ENCODE peak calls at places on chromosomes 16 and 17, in four cellular contexts. One of them, this sample, is unnamed.

GRCh38 chr17:76427457-76428231 is 25.3 kb downstream of the UBE2O start:
- DNase-seq in glutamatergic neuron: no peak
- DNase-seq in AG10803: peak; percentile 72
- DNase-seq in HFFc6: peak; percentile 29
- DNase-seq in this sample: no peak

GRCh38 chr17:36742267-36743000 is 141.1 kb downstream of the MRM1 start:
- DNase-seq in glutamatergic neuron: no peak
- DNase-seq in AG10803: no peak
- DNase-seq in HFFc6: no peak
- DNase-seq in this sample: no peak

GRCh38 chr17:42908872-42909700 is 8.5 kb downstream of the G6PC1 start:
- DNase-seq in glutamatergic neuron: no peak
- DNase-seq in AG10803: no peak
- DNase-seq in HFFc6: no peak
- DNase-seq in this sample: no peak

GRCh38 chr17:78616946-78617345 is 39.8 kb upstream of the DNAH17 start:
- DNase-seq in glutamatergic neuron: no peak
- DNase-seq in AG10803: no peak
- DNase-seq in HFFc6: no peak
- DNase-seq in this sample: no peak

GRCh38 chr17:74807925-74808324 is 31.8 kb upstream of the NAT9 start:
- DNase-seq in glutamatergic neuron: no peak
- DNase-seq in AG10803: no peak
- DNase-seq in HFFc6: no peak
- DNase-seq in this sample: no peak

GRCh38 chr17:77884967-77885641 is 73.4 kb upstream of the TNRC6C start:
- DNase-seq in glutamatergic neuron: no peak
- DNase-seq in AG10803: no peak
- DNase-seq in HFFc6: no peak
- DNase-seq in this sample: no peak

GRCh38 chr17:61157246-61157887 is 242.3 kb upstream of the TBX2 start:
- DNase-seq in glutamatergic neuron: no peak
- DNase-seq in AG10803: peak; percentile 44
- DNase-seq in HFFc6: peak; percentile 38
- DNase-seq in this sample: peak; percentile 10

GRCh38 chr16:31452631-31453106 is 6.6 kb upstream of the ARMC5 start:
- DNase-seq in glutamatergic neuron: no peak
- DNase-seq in AG10803: peak; percentile 96
- DNase-seq in HFFc6: peak; percentile 94
- DNase-seq in this sample: no peak

GRCh38 chr17:4375039-4375748 is 8.7 kb upstream of the UBE2G1 start:
- DNase-seq in glutamatergic neuron: no peak
- DNase-seq in AG10803: no peak
- DNase-seq in HFFc6: no peak
- DNase-seq in this sample: no peak

GRCh38 chr16:68458101-68458500 is 9.8 kb upstream of the SMPD3 start:
- DNase-seq in glutamatergic neuron: no peak
- DNase-seq in AG10803: no peak
- DNase-seq in HFFc6: no peak
- DNase-seq in this sample: no peak

GRCh38 chr16:27314161-27314723 is 468 bp downstream of the IL4R start:
- DNase-seq in glutamatergic neuron: peak; percentile 33
- DNase-seq in AG10803: peak; percentile 87
- DNase-seq in HFFc6: peak; percentile 87
- DNase-seq in this sample: no peak

GRCh38 chr16:80620656-80621605 is 80.1 kb downstream of the DYNLRB2 start:
- DNase-seq in glutamatergic neuron: peak; percentile 32
- DNase-seq in AG10803: no peak
- DNase-seq in HFFc6: peak; percentile 52
- DNase-seq in this sample: no peak

GRCh38 chr17:72592242-72592966 is 471.6 kb downstream of the SOX9 start:
- DNase-seq in glutamatergic neuron: peak; percentile 89
- DNase-seq in AG10803: peak; percentile 81
- DNase-seq in HFFc6: peak; percentile 71
- DNase-seq in this sample: peak; percentile 84

GRCh38 chr16:48136547-48137360 is 19.0 kb downstream of the ABCC12 start:
- DNase-seq in glutamatergic neuron: no peak
- DNase-seq in AG10803: peak; percentile 19
- DNase-seq in HFFc6: no peak
- DNase-seq in this sample: no peak

GRCh38 chr17:73203788-73204479 is 11.1 kb downstream of the COG1 start:
- DNase-seq in glutamatergic neuron: no peak
- DNase-seq in AG10803: no peak
- DNase-seq in HFFc6: no peak
- DNase-seq in this sample: no peak

GRCh38 chr17:37725601-37726146 is 19.2 kb downstream of the HNF1B start:
- DNase-seq in glutamatergic neuron: no peak
- DNase-seq in AG10803: no peak
- DNase-seq in HFFc6: no peak
- DNase-seq in this sample: no peak

GRCh38 chr16:77531741-77532140 is 96.9 kb upstream of the ADAMTS18 start:
- DNase-seq in glutamatergic neuron: no peak
- DNase-seq in AG10803: peak; percentile 96
- DNase-seq in HFFc6: no peak
- DNase-seq in this sample: no peak

GRCh38 chr16:66961065-66961744 is at the start of gene CES3:
- DNase-seq in glutamatergic neuron: peak; percentile 89
- DNase-seq in AG10803: peak; percentile 60
- DNase-seq in HFFc6: peak; percentile 63
- DNase-seq in this sample: peak; percentile 83

GRCh38 chr17:58210922-58211321 is 8.1 kb downstream of the MKS1 start:
- DNase-seq in glutamatergic neuron: no peak
- DNase-seq in AG10803: no peak
- DNase-seq in HFFc6: no peak
- DNase-seq in this sample: no peak
- TF ChIP-seq CTCF in glutamatergic neuron: peak; percentile 25
- TF ChIP-seq CTCF in AG10803: no peak
- TF ChIP-seq CTCF in HFFc6: peak; percentile 61
- TF ChIP-seq CTCF in this sample: no peak

DNA sequence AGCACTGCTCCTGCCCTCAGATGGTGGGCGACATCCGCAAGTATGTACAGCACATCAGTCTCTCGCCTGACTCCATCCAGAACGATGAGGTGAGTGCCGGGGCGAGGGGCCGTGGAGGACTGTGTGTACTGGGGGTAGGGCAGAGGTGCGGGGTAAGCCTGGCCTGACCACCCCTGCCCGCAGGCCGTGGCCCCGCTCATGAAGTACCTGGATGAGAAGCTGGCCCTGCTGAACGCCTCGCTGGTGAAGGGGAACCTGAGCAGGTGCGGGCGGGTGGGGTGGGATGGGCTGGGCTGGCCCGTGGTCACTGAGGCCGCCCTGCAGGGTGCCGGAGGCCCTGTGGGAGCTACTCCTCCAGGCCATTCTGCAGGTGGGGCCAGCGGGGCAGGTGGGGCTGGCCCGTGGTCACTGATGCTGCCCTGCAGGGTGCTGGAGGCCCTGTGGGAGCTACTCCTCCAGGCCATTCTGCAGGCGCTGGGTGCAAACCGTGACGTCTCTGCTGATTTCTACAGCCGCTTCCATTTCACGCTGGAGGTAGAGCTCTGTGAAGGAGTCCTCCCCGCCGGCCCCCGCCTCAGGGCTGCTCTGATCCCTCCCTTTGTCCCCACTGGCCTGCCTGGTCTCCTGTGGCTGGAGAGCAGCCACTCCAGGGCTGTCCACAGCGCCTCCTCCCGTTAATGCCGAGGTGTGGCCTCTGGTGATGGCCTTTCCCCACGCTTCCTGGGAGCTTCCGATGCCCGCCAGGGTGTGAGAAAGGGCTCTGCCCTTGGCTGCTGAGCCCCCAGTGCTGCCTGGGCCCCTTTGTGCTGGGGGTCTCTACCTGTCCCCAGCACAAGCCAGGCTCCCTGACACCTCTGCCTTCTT is 5.0 kb downstream of the TSR3 start:
- DNase-seq in glutamatergic neuron: no peak
- DNase-seq in AG10803: no peak
- DNase-seq in HFFc6: no peak
- DNase-seq in this sample: no peak
- TF ChIP-seq CTCF in glutamatergic neuron: no peak
- TF ChIP-seq CTCF in AG10803: no peak
- TF ChIP-seq CTCF in HFFc6: peak; percentile 49
- TF ChIP-seq CTCF in this sample: no peak

DNA sequence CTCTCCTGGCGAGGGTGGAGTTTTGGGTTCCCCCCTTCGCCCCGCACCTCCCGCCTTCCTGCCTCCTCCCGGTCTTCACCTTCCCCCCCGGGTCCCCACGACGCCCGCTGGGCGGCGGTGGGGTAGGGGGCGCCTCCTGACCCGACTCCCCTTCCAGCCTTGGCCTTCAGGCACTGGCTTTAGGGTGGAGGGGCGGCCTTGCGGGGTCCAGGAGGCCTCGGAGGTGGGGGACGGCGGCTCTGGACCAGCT is 2.4 kb downstream of the SLC16A3 start:
- DNase-seq in glutamatergic neuron: no peak
- DNase-seq in AG10803: no peak
- DNase-seq in HFFc6: no peak
- DNase-seq in this sample: no peak
- TF ChIP-seq CTCF in glutamatergic neuron: peak; percentile 48
- TF ChIP-seq CTCF in AG10803: no peak
- TF ChIP-seq CTCF in HFFc6: no peak
- TF ChIP-seq CTCF in this sample: no peak

GRCh38 chr16:51146256-51146924 is 4.7 kb downstream of the SALL1 start:
- DNase-seq in glutamatergic neuron: no peak
- DNase-seq in AG10803: peak; percentile 56
- DNase-seq in HFFc6: peak; percentile 47
- DNase-seq in this sample: no peak
- TF ChIP-seq CTCF in glutamatergic neuron: peak; percentile 23
- TF ChIP-seq CTCF in AG10803: peak; percentile 70
- TF ChIP-seq CTCF in HFFc6: peak; percentile 76
- TF ChIP-seq CTCF in this sample: peak; percentile 27

GRCh38 chr16:15464401-15465186 is 30.2 kb downstream of the BMERB1 start:
- DNase-seq in glutamatergic neuron: no peak
- DNase-seq in AG10803: peak; percentile 25
- DNase-seq in HFFc6: no peak
- DNase-seq in this sample: no peak

GRCh38 chr16:15461376-15461775 is 27.0 kb downstream of the BMERB1 start:
- DNase-seq in glutamatergic neuron: no peak
- DNase-seq in AG10803: no peak
- DNase-seq in HFFc6: no peak
- DNase-seq in this sample: no peak

GRCh38 chr16:15466131-15466530 is 31.7 kb downstream of the BMERB1 start:
- DNase-seq in glutamatergic neuron: no peak
- DNase-seq in AG10803: no peak
- DNase-seq in HFFc6: no peak
- DNase-seq in this sample: no peak

DNA sequence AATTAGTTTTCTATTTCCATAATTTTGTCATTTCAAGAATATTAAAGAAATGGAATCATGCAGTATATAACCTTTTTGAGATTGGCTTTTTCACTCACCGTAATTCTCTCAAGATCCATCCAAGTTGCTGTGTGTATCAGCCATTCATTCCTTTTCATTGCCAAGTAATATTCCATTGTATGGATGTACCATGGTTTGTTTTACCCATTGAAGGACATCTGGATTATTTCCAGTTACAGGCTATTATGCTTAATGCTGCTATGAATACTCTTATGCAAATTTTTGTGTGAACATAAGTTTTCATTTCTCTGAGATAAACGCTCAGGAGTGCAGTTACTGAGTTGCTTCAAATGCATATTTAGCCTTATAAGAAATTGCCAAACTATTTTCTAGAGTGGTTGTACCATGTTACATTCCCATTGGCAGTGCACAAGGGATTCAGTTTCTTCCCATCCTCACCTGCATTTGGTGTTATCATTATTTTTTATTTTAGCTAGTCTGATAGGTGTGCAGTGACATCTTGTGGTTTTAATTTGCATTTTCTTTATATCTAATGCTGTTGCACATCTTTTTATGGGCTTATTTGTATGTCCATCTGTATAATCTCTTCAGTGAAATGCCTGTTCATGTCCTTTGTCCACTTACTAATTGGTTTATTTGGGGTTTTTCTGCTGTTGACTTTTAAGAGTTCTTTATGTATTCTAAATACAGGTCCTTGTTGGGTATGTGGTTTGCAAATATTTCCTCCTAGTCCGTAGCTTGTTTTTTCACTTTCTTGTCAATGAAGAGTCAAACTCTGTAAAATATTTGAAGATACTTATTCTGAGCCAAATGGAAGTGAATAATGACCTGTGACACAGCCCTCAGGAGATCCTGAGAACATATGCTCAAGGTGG is 32.7 kb downstream of the BMERB1 start:
- DNase-seq in glutamatergic neuron: no peak
- DNase-seq in AG10803: no peak
- DNase-seq in HFFc6: peak; percentile 1
- DNase-seq in this sample: no peak
- TF ChIP-seq CTCF in glutamatergic neuron: no peak
- TF ChIP-seq CTCF in AG10803: peak; percentile 36
- TF ChIP-seq CTCF in HFFc6: peak; percentile 70
- TF ChIP-seq CTCF in this sample: no peak

DNA sequence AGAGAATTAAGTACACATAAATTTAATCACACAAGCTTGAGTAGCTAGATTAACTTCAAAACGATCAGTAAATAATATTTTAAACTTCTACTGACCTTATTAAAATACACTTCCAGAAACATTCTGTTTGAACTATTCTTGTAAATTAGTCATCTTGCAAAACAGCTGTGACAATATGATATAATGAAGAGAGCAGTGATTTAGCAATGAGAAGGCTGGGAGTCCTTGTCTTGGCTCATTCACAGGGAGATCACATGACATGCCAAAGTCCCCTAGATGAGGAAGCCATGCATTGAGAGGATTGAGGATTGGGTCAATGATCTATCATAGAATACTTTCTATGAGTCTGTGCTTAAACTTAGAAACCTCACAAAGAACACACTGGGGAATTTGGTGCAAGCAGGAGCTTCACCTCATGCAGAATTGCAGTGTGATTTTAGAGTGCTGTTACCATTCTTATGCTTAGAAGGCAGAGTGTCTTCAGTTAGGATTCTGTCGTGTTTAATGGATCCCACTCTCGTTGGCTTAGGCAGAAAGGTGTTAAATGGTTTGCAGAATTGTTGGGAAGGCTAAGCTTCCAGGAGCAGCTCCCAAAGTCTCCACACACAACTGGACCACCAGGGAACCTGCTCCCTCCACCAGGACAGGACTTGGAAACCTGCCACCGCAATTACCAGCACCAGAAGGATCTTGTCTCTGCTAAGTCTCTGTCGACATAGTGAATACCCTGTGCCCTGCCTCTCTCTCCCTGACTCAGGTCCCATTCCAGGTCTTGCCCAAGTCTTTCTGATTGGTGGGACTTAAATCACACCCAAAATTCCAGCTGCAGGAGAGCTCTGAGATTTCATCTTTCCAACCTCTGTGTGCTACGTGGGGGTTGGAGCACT is 87.1 kb downstream of the USP22 start:
- DNase-seq in glutamatergic neuron: no peak
- DNase-seq in AG10803: no peak
- DNase-seq in HFFc6: no peak
- DNase-seq in this sample: no peak
- TF ChIP-seq CTCF in glutamatergic neuron: no peak
- TF ChIP-seq CTCF in AG10803: no peak
- TF ChIP-seq CTCF in HFFc6: no peak
- TF ChIP-seq CTCF in this sample: no peak

This sample was measured in nephron progenitor cell.